ENCODE peak calls at places on chromosomes 13 and 19, in ten cellular contexts. G is gastrocnemius medialis; V is aorta; E is neural progenitor cell; Z is CD8-positive, alpha-beta T cell; K is cardiac muscle cell; T is Peyer's patch; P is heart right ventricle; B is mesendoderm; S is tibial artery. Y is an unnamed sample. For H3K36me3, the result is how much of the 10 kb centered on the place peaks cover.

GRCh38 chr19:46481187-46481586 is 9.8 kb upstream of the PNMA8A start:
- DNase-seq in K (peak), S (no peak), Z (no peak), P (no peak), E (no peak), V (peak), T (no peak), G (no peak), B (no peak), Y (peak)

GRCh38 chr19:37953576-37954303 is 46.7 kb downstream of the SIPA1L3 start:
- DNase-seq in B (peak), Z (no peak), E (peak), G (no peak), K (peak), S (no peak), P (no peak), V (no peak), T (no peak), Y (no peak)

GRCh38 chr19:13707901-13708300 is 56.4 kb upstream of the MRI1 start:
- DNase-seq in E (no peak), G (no peak), T (no peak), V (no peak), B (no peak), K (no peak), P (no peak), Z (no peak), S (no peak), Y (no peak)

GRCh38 chr13:60584976-60585375 is 188.0 kb downstream of the TDRD3 start:
- DNase-seq in K (peak), S (peak), G (no peak), T (no peak), V (peak), E (peak), Z (no peak), P (peak), B (peak), Y (no peak)

GRCh38 chr13:110134801-110135200 is 172.2 kb downstream of the COL4A1 start:
- DNase-seq in Z (no peak), G (peak), V (no peak), B (peak), T (no peak), S (no peak), P (no peak), K (no peak), E (no peak), Y (no peak)

GRCh38 chr13:59877933-59878332 is 285.8 kb downstream of the DIAPH3 start:
- DNase-seq in E (no peak), S (no peak), V (no peak), T (no peak), B (no peak), G (no peak), P (no peak), Z (no peak), K (peak), Y (no peak)

GRCh38 chr13:113874579-113875428 is 10.9 kb upstream of the GAS6 start:
- DNase-seq in E (no peak), B (no peak), G (no peak), P (no peak), K (no peak), T (no peak), S (no peak), Z (no peak), V (no peak), Y (peak)

GRCh38 chr13:67278230-67278629 is 48.1 kb upstream of the PCDH9 start:
- DNase-seq in Z (no peak), G (no peak), E (no peak), B (no peak), S (no peak), K (peak), P (no peak), T (no peak), V (no peak), Y (no peak)

GRCh38 chr19:35704218-35704617 is at the start of gene ZBTB32:
- DNase-seq in E (peak), K (peak), Z (no peak), P (no peak), G (no peak), B (peak), T (no peak), V (no peak), S (no peak), Y (peak)

GRCh38 chr13:112636401-112636975 is 48.5 kb upstream of the TUBGCP3 start:
- DNase-seq in T (no peak), P (no peak), G (no peak), E (no peak), B (no peak), Z (no peak), V (no peak), S (no peak), K (no peak), Y (no peak)

DNA sequence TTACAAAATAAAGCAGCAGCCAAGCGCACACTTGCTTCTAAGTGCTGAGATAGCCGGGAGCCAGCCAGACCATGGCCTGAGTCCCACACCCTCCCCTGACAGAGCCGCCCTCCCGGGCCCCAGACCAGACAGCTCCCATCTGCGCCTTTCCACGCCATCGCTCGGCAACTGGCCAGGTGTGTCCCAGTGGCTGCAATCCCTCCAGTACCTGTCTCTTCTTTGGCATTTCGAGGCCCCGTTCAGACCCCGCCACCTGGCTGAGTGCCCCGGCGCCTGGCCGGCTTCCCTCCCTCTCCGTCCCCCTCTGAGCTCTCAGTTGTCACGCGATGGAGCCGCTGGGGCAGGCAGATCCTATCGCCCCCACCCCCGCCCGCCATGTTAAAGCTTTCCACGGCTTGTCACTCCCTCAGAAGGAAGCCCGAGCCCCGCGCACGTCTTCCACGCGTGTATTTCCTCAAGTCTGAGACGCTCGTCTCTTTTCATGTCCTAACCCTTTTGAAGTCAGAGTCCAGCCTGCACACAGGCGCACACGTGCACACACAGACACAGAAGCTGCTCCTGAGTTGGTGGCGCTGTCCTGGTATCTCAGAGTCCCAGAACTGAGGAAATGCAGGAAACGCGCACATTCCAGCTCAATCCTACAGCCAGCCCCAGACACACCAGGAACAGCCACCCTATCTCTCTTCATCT is 7.9 kb downstream of the MLLT1 start:
- DNase-seq in Z (no peak), P (peak), B (peak), T (peak), K (peak), G (peak), V (peak), S (peak), E (peak), Y (no peak)
- H3K36me3 ChIP-seq in Z (under half), P (under half), B (under half), T (under half), K (under half), G (under half), V (under half), S (under half), E (under half), Y (under half)

DNA sequence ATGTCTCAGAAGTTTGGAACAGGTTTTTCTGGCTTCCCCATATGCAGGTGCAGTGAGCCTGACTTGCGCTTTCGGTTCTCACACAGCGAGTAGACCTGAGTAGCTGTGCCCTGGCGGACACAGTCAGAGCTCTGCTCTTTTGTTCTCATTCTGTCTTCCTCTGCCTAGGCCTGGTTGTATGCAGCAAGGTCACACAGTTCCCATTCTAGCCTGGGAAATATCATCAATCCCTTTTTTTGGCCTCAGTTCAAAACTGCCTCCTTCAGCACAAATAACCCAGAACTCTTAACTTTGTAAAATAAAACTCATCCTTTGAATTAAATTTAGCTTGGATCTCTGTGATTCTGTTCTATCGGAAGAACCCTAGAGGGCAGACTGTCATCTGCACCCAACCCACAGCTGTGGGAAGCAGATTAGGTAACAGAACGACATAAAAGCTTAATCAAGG is 10.2 kb downstream of the OXGR1 start:
- DNase-seq in T (peak), K (peak), S (no peak), G (no peak), V (no peak), P (no peak), E (peak), B (peak), Z (no peak), Y (no peak)
- H3K27ac ChIP-seq in T (no peak), K (no peak), S (no peak), G (peak), V (no peak), P (peak), E (no peak), B (no peak), Z (no peak), Y (no peak)

DNA sequence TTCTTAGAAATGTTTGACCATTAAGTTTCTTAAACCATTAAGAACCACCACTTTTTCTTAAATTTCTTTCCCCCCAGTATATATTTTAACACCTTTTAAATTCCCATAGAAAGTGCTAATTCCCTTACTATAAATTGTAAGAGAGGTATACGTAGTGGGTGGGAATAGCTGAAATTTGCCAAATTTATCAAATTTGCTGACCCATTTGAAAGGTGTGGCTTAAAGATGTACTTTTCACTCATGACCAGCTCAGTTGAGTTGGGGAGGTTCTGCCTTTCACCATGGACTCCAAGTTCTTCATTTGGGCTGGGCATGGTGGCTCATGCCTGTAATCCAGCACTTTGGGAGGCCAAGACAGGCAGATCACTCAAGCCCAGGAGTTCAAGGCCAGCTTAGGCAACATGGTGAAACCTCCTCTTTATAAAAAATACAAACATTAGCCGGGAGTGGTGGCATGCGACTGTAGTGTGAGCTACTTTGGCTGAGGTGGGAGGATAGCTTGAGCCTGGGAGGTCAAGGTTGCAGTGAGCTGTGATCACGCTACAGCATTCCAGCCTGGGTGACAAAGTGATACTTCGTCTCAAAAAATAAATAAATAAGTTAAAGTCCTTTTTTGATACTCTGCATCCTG is 133.2 kb downstream of the MRPL57 start:
- DNase-seq in V (no peak), P (no peak), K (no peak), G (no peak), T (no peak), S (no peak), E (no peak), Z (no peak), B (no peak), Y (no peak)
- H3K4me3 ChIP-seq in V (no peak), P (no peak), K (no peak), G (no peak), T (no peak), S (no peak), E (no peak), Z (no peak), B (no peak), Y (no peak)

DNA sequence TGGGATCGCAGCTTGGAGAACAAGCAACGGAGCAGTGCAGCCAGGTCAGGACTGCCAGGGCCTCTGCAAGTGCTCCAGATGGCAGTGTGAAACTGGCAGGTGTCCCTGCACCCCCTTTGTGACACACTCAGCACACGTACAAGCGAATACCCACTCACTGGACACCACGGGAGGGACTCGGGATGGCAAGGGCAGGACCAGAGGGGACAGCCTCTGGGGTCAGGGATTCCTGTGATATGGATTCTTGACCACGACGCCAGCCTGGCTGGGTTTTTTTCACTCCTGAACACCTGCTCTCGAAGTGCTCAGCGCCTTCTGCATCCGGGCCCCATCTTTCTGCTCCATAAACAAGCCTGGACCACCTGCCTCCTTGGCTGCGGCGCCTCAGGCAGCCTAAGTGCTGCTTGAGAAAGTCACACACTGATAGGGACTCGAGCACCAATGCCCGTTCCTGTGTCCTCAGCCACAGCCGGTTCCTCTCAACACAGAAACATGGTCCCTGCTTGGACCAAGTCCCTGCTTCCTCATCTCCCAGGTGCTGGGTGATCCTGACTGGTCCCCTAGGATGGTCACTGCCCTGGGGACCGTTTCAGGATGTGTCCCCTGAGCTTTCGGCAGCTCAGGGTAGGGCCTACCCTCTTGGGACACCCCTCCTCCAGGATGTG is 22.0 kb downstream of the ELAVL1 start:
- DNase-seq in G (no peak), Z (no peak), S (no peak), E (no peak), P (no peak), K (no peak), T (no peak), V (no peak), B (no peak), Y (no peak)
- H3K36me3 ChIP-seq in G (under half), Z (under half), S (half or more), E (under half), P (under half), K (half or more), T (half or more), V (under half), B (under half), Y (under half)

GRCh38 chr19:18496980-18497256 is 25.0 kb downstream of the ELL start:
- DNase-seq in G (no peak), V (no peak), B (no peak), K (no peak), E (no peak), T (no peak), P (no peak), Z (no peak), S (no peak), Y (no peak)

GRCh38 chr19:18495204-18495911 is 26.5 kb downstream of the ELL start:
- DNase-seq in S (no peak), B (no peak), Z (no peak), P (no peak), T (no peak), G (no peak), E (peak), V (no peak), K (no peak), Y (no peak)

GRCh38 chr19:18494267-18494607 is 27.6 kb downstream of the ELL start:
- DNase-seq in K (peak), S (no peak), V (no peak), Z (peak), T (no peak), E (no peak), G (no peak), B (no peak), P (no peak), Y (no peak)

GRCh38 chr19:18493440-18494266 is 28.2 kb downstream of the ELL start:
- DNase-seq in V (no peak), T (no peak), P (no peak), Z (no peak), S (no peak), B (no peak), G (no peak), K (no peak), E (no peak), Y (no peak)

GRCh38 chr19:18496167-18496979 is 25.5 kb downstream of the ELL start:
- DNase-seq in G (no peak), P (peak), K (peak), T (peak), V (no peak), E (no peak), Z (peak), S (no peak), B (peak), Y (no peak)
- H3K27ac ChIP-seq in G (peak), P (no peak), K (no peak), T (peak), V (no peak), E (no peak), Z (peak), S (no peak), B (no peak), Y (no peak)

GRCh38 chr19:342801-343421 is 1.7 kb downstream of the MIER2 start:
- DNase-seq in B (no peak), E (no peak), V (peak), K (peak), G (peak), T (no peak), Z (no peak), P (peak), S (peak), Y (no peak)

GRCh38 chr19:343451-343931 is 1.1 kb downstream of the MIER2 start:
- DNase-seq in T (no peak), K (peak), B (no peak), S (no peak), E (no peak), Z (no peak), G (no peak), P (no peak), V (peak), Y (no peak)

GRCh38 chr19:344625-345319 is at the start of gene MIER2:
- DNase-seq in V (peak), E (peak), S (peak), Z (peak), P (peak), G (peak), K (peak), B (peak), T (peak), Y (peak)

GRCh38 chr19:343941-344624 is 513 bp downstream of the MIER2 start:
- DNase-seq in S (no peak), B (peak), E (peak), K (peak), V (peak), Z (no peak), G (no peak), P (no peak), T (no peak), Y (peak)

GRCh38 chr19:345320-345879 is 804 bp upstream of the MIER2 start:
- DNase-seq in S (no peak), T (no peak), V (peak), P (no peak), B (no peak), K (no peak), E (no peak), G (no peak), Z (no peak), Y (no peak)
- H3K4me3 ChIP-seq in S (peak), T (peak), V (no peak), P (peak), B (no peak), K (peak), E (peak), G (peak), Z (peak), Y (no peak)

DNA sequence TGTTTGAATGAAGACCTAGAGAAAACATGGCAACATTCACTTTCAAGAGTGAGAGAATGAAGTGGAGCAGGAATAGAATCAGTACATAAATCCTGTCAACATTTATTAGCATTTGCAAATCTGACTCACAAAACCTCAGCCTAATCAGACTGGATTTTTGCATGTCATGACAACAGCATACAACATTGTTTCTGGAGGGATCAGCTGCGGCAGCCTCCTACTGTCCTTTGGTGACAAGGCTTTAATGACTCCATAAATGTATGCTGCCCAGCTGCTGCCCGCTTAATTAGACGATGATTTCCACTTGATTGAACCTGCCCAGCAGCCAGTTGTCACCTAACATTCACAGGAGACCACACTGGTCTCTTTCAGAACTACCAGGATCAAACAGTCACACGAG is 9.4 kb downstream of the EBPL start:
- DNase-seq in Z (no peak), P (no peak), K (peak), S (no peak), V (no peak), T (no peak), B (no peak), G (no peak), E (peak), Y (peak)
- H3K36me3 ChIP-seq in Z (under half), P (under half), K (under half), S (under half), V (under half), T (under half), B (under half), G (under half), E (under half), Y (under half)

GRCh38 chr19:11964496-11964857 is 363 bp upstream of the ZNF763 start:
- DNase-seq in V (peak), B (no peak), Z (no peak), P (peak), S (no peak), T (no peak), G (no peak), K (no peak), E (no peak), Y (peak)
- H3K27ac ChIP-seq in V (peak), B (no peak), Z (peak), P (peak), S (peak), T (peak), G (peak), K (peak), E (no peak), Y (no peak)

DNA sequence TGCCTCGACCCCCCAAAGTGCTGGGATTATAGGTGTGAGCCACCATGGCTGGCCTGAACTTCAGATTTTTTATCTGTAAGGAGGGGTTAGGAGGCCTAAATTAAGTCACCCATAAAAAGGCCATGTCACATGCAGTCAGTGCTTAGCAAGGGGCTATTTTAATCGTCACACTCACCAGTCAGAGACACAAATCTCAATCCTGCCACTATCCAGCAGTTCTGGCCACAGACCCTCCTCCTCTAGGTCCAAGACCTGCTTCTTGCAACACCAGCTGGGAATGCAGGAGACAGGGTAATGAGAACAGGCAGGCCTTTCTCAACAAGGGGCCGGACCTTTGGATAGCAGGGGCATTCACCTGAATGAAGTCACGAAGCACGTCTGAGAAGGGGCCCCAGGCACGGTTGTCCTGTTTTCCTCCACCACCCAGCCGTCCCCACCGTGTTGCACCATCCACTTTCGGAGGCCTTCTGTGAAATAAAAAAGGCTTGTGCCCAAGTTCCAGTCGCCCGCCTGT is 1.4 kb downstream of the FBXO27 start:
- DNase-seq in G (no peak), K (no peak), E (no peak), Z (no peak), B (peak), P (no peak), V (no peak), S (no peak), T (no peak), Y (no peak)
- H3K4me3 ChIP-seq in G (peak), K (peak), E (peak), Z (peak), B (no peak), P (peak), V (peak), S (peak), T (peak), Y (peak)

GRCh38 chr19:17321655-17322489 is 12.5 kb downstream of the DDA1 start:
- DNase-seq in B (no peak), Z (no peak), G (no peak), K (no peak), V (no peak), S (no peak), P (no peak), T (no peak), E (no peak), Y (peak)

GRCh38 chr19:17318966-17319365 is 9.6 kb downstream of the DDA1 start:
- DNase-seq in G (no peak), S (no peak), P (no peak), B (no peak), V (no peak), E (no peak), K (no peak), Z (no peak), T (no peak), Y (no peak)

GRCh38 chr19:17320435-17320834 is 11.1 kb downstream of the DDA1 start:
- DNase-seq in B (no peak), Z (no peak), E (no peak), V (no peak), G (no peak), S (no peak), T (no peak), P (no peak), K (no peak), Y (no peak)

GRCh38 chr19:17322854-17323253 is 11.8 kb downstream of the ANO8 start:
- DNase-seq in P (no peak), S (no peak), E (no peak), V (no peak), K (no peak), Z (no peak), T (no peak), B (no peak), G (no peak), Y (no peak)

GRCh38 chr19:17319473-17320238 is 10.3 kb downstream of the DDA1 start:
- DNase-seq in S (no peak), Z (no peak), B (no peak), P (no peak), E (no peak), V (no peak), G (no peak), K (no peak), T (no peak), Y (no peak)
- H3K36me3 ChIP-seq in S (half or more), Z (under half), B (under half), P (under half), E (under half), V (under half), G (under half), K (under half), T (half or more), Y (under half)

Y was measured in SJCRH30.